ENCODE peak calls at places on chromosomes 11 and 22, in nine cellular contexts. One of them, this sample, is unnamed.

GRCh38 chr11:114820621-114821020 is 142.3 kb downstream of the NXPE2 start:
- DNase-seq in T-helper 9 cell: no peak
- DNase-seq in SW480: no peak
- DNase-seq in HFFc6: no peak
- DNase-seq in GM04503: no peak
- DNase-seq in NCI-H2081: no peak
- DNase-seq in cardiac muscle cell: no peak
- DNase-seq in stomach: no peak
- DNase-seq in caudate nucleus: no peak
- DNase-seq in this sample: no peak

GRCh38 chr11:73152086-73152853 is 10.2 kb upstream of the FCHSD2 start:
- DNase-seq in T-helper 9 cell: no peak
- DNase-seq in SW480: no peak
- DNase-seq in HFFc6: no peak
- DNase-seq in GM04503: no peak
- DNase-seq in NCI-H2081: no peak
- DNase-seq in cardiac muscle cell: no peak
- DNase-seq in stomach: peak
- DNase-seq in caudate nucleus: no peak
- DNase-seq in this sample: no peak

GRCh38 chr11:130162733-130163132 is 3.2 kb downstream of the ST14 start:
- DNase-seq in T-helper 9 cell: no peak
- DNase-seq in SW480: peak
- DNase-seq in HFFc6: no peak
- DNase-seq in GM04503: no peak
- DNase-seq in NCI-H2081: no peak
- DNase-seq in cardiac muscle cell: peak
- DNase-seq in stomach: no peak
- DNase-seq in caudate nucleus: no peak
- DNase-seq in this sample: no peak

GRCh38 chr11:23723861-23724260 is 773.0 kb upstream of the LUZP2 start:
- DNase-seq in T-helper 9 cell: no peak
- DNase-seq in SW480: no peak
- DNase-seq in HFFc6: no peak
- DNase-seq in GM04503: no peak
- DNase-seq in NCI-H2081: no peak
- DNase-seq in cardiac muscle cell: no peak
- DNase-seq in stomach: no peak
- DNase-seq in caudate nucleus: no peak
- DNase-seq in this sample: no peak

GRCh38 chr22:46084943-46085830 is 65.1 kb upstream of the PPARA start:
- DNase-seq in T-helper 9 cell: no peak
- DNase-seq in SW480: peak
- DNase-seq in HFFc6: no peak
- DNase-seq in GM04503: no peak
- DNase-seq in NCI-H2081: peak
- DNase-seq in cardiac muscle cell: no peak
- DNase-seq in stomach: peak
- DNase-seq in caudate nucleus: peak
- DNase-seq in this sample: no peak

GRCh38 chr11:117380676-117381075 is 53.0 kb downstream of the CEP164 start:
- DNase-seq in T-helper 9 cell: no peak
- DNase-seq in SW480: no peak
- DNase-seq in HFFc6: no peak
- DNase-seq in GM04503: no peak
- DNase-seq in NCI-H2081: no peak
- DNase-seq in cardiac muscle cell: no peak
- DNase-seq in stomach: no peak
- DNase-seq in caudate nucleus: no peak
- DNase-seq in this sample: no peak

GRCh38 chr22:23862103-23862502 is 4.4 kb downstream of the SLC2A11 start:
- DNase-seq in T-helper 9 cell: no peak
- DNase-seq in SW480: peak
- DNase-seq in HFFc6: peak
- DNase-seq in GM04503: no peak
- DNase-seq in NCI-H2081: peak
- DNase-seq in cardiac muscle cell: peak
- DNase-seq in stomach: no peak
- DNase-seq in caudate nucleus: no peak
- DNase-seq in this sample: peak

GRCh38 chr11:111344032-111344431 is 35.0 kb downstream of the POU2AF1 start:
- DNase-seq in T-helper 9 cell: no peak
- DNase-seq in SW480: no peak
- DNase-seq in HFFc6: peak
- DNase-seq in GM04503: peak
- DNase-seq in NCI-H2081: no peak
- DNase-seq in cardiac muscle cell: no peak
- DNase-seq in stomach: no peak
- DNase-seq in caudate nucleus: no peak
- DNase-seq in this sample: no peak

GRCh38 chr11:111731839-111732238 is 34.4 kb downstream of the PPP2R1B start:
- DNase-seq in T-helper 9 cell: no peak
- DNase-seq in SW480: no peak
- DNase-seq in HFFc6: no peak
- DNase-seq in GM04503: no peak
- DNase-seq in NCI-H2081: no peak
- DNase-seq in cardiac muscle cell: no peak
- DNase-seq in stomach: no peak
- DNase-seq in caudate nucleus: no peak
- DNase-seq in this sample: no peak

GRCh38 chr11:118572914-118573550 is 823 bp downstream of the ARCN1 start:
- DNase-seq in T-helper 9 cell: no peak
- DNase-seq in SW480: peak
- DNase-seq in HFFc6: peak
- DNase-seq in GM04503: no peak
- DNase-seq in NCI-H2081: no peak
- DNase-seq in cardiac muscle cell: no peak
- DNase-seq in stomach: no peak
- DNase-seq in caudate nucleus: no peak
- DNase-seq in this sample: peak

GRCh38 chr11:5380740-5381342 is 2.8 kb upstream of the OR51M1 start:
- DNase-seq in T-helper 9 cell: no peak
- DNase-seq in SW480: peak
- DNase-seq in HFFc6: peak
- DNase-seq in GM04503: no peak
- DNase-seq in NCI-H2081: peak
- DNase-seq in cardiac muscle cell: peak
- DNase-seq in stomach: peak
- DNase-seq in caudate nucleus: peak
- DNase-seq in this sample: peak

GRCh38 chr11:63505857-63506528 is at the start of gene LGALS12:
- DNase-seq in T-helper 9 cell: no peak
- DNase-seq in SW480: no peak
- DNase-seq in HFFc6: no peak
- DNase-seq in GM04503: no peak
- DNase-seq in NCI-H2081: no peak
- DNase-seq in cardiac muscle cell: no peak
- DNase-seq in stomach: no peak
- DNase-seq in caudate nucleus: no peak
- DNase-seq in this sample: no peak

GRCh38 chr11:103378931-103379330 is 269.7 kb downstream of the DYNC2H1 start:
- DNase-seq in T-helper 9 cell: no peak
- DNase-seq in SW480: no peak
- DNase-seq in HFFc6: no peak
- DNase-seq in GM04503: no peak
- DNase-seq in NCI-H2081: no peak
- DNase-seq in cardiac muscle cell: no peak
- DNase-seq in stomach: no peak
- DNase-seq in caudate nucleus: no peak
- DNase-seq in this sample: no peak

GRCh38 chr11:17646451-17647145 is 72.8 kb upstream of the MYOD1 start:
- DNase-seq in T-helper 9 cell: no peak
- DNase-seq in SW480: no peak
- DNase-seq in HFFc6: no peak
- DNase-seq in GM04503: no peak
- DNase-seq in NCI-H2081: no peak
- DNase-seq in cardiac muscle cell: no peak
- DNase-seq in stomach: no peak
- DNase-seq in caudate nucleus: no peak
- DNase-seq in this sample: no peak

GRCh38 chr11:57321996-57322880 is 2.5 kb downstream of the TNKS1BP1 start:
- DNase-seq in T-helper 9 cell: no peak
- DNase-seq in SW480: peak
- DNase-seq in HFFc6: peak
- DNase-seq in GM04503: peak
- DNase-seq in NCI-H2081: peak
- DNase-seq in cardiac muscle cell: peak
- DNase-seq in stomach: peak
- DNase-seq in caudate nucleus: peak
- DNase-seq in this sample: no peak

GRCh38 chr11:69297926-69298777 is 4.2 kb downstream of the MYEOV start:
- DNase-seq in T-helper 9 cell: peak
- DNase-seq in SW480: peak
- DNase-seq in HFFc6: peak
- DNase-seq in GM04503: peak
- DNase-seq in NCI-H2081: no peak
- DNase-seq in cardiac muscle cell: no peak
- DNase-seq in stomach: peak
- DNase-seq in caudate nucleus: no peak
- DNase-seq in this sample: no peak

GRCh38 chr11:118572075-118572913 is at the start of gene ARCN1:
- DNase-seq in T-helper 9 cell: peak
- DNase-seq in SW480: peak
- DNase-seq in HFFc6: peak
- DNase-seq in GM04503: no peak
- DNase-seq in NCI-H2081: peak
- DNase-seq in cardiac muscle cell: peak
- DNase-seq in stomach: peak
- DNase-seq in caudate nucleus: peak
- DNase-seq in this sample: peak

GRCh38 chr22:30947821-30948454 is 20.6 kb downstream of the MORC2 start:
- DNase-seq in T-helper 9 cell: no peak
- DNase-seq in SW480: peak
- DNase-seq in HFFc6: peak
- DNase-seq in GM04503: peak
- DNase-seq in NCI-H2081: no peak
- DNase-seq in cardiac muscle cell: peak
- DNase-seq in stomach: no peak
- DNase-seq in caudate nucleus: no peak
- DNase-seq in this sample: peak

GRCh38 chr11:45754746-45755145 is 50.2 kb upstream of the SLC35C1 start:
- DNase-seq in T-helper 9 cell: no peak
- DNase-seq in SW480: no peak
- DNase-seq in HFFc6: no peak
- DNase-seq in GM04503: no peak
- DNase-seq in NCI-H2081: no peak
- DNase-seq in cardiac muscle cell: no peak
- DNase-seq in stomach: no peak
- DNase-seq in caudate nucleus: no peak
- DNase-seq in this sample: no peak

GRCh38 chr11:29328961-29329441 is 687.8 kb downstream of the KCNA4 start:
- DNase-seq in T-helper 9 cell: no peak
- DNase-seq in SW480: peak
- DNase-seq in HFFc6: peak
- DNase-seq in GM04503: no peak
- DNase-seq in NCI-H2081: peak
- DNase-seq in cardiac muscle cell: peak
- DNase-seq in stomach: no peak
- DNase-seq in caudate nucleus: no peak
- DNase-seq in this sample: peak

GRCh38 chr11:17558916-17559315 is 11.9 kb downstream of the OTOG start:
- DNase-seq in T-helper 9 cell: no peak
- DNase-seq in SW480: no peak
- DNase-seq in HFFc6: no peak
- DNase-seq in GM04503: no peak
- DNase-seq in NCI-H2081: no peak
- DNase-seq in cardiac muscle cell: no peak
- DNase-seq in stomach: no peak
- DNase-seq in caudate nucleus: no peak
- DNase-seq in this sample: no peak

GRCh38 chr22:43921361-43921760 is 2.2 kb upstream of the PNPLA3 start:
- DNase-seq in T-helper 9 cell: no peak
- DNase-seq in SW480: peak
- DNase-seq in HFFc6: peak
- DNase-seq in GM04503: peak
- DNase-seq in NCI-H2081: no peak
- DNase-seq in cardiac muscle cell: no peak
- DNase-seq in stomach: no peak
- DNase-seq in caudate nucleus: peak
- DNase-seq in this sample: no peak

GRCh38 chr11:111540114-111540920 is at the start of gene LAYN:
- DNase-seq in T-helper 9 cell: no peak
- DNase-seq in SW480: no peak
- DNase-seq in HFFc6: no peak
- DNase-seq in GM04503: no peak
- DNase-seq in NCI-H2081: no peak
- DNase-seq in cardiac muscle cell: peak
- DNase-seq in stomach: peak
- DNase-seq in caudate nucleus: peak
- DNase-seq in this sample: peak

GRCh38 chr11:2202071-2202899 is 30.7 kb upstream of the TH start:
- DNase-seq in T-helper 9 cell: no peak
- DNase-seq in SW480: peak
- DNase-seq in HFFc6: no peak
- DNase-seq in GM04503: no peak
- DNase-seq in NCI-H2081: no peak
- DNase-seq in cardiac muscle cell: no peak
- DNase-seq in stomach: peak
- DNase-seq in caudate nucleus: no peak
- DNase-seq in this sample: no peak

GRCh38 chr22:50545522-50546325 is at the start of gene KLHDC7B:
- DNase-seq in T-helper 9 cell: no peak
- DNase-seq in SW480: peak
- DNase-seq in HFFc6: no peak
- DNase-seq in GM04503: no peak
- DNase-seq in NCI-H2081: no peak
- DNase-seq in cardiac muscle cell: no peak
- DNase-seq in stomach: no peak
- DNase-seq in caudate nucleus: no peak
- DNase-seq in this sample: no peak

GRCh38 chr11:65625628-65626342 is 10.2 kb downstream of the PCNX3 start:
- DNase-seq in T-helper 9 cell: peak
- DNase-seq in SW480: no peak
- DNase-seq in HFFc6: no peak
- DNase-seq in GM04503: no peak
- DNase-seq in NCI-H2081: peak
- DNase-seq in cardiac muscle cell: peak
- DNase-seq in stomach: peak
- DNase-seq in caudate nucleus: peak
- DNase-seq in this sample: peak

GRCh38 chr22:20803696-20804324 is 29.9 kb downstream of the SERPIND1 start:
- DNase-seq in T-helper 9 cell: no peak
- DNase-seq in SW480: no peak
- DNase-seq in HFFc6: peak
- DNase-seq in GM04503: no peak
- DNase-seq in NCI-H2081: peak
- DNase-seq in cardiac muscle cell: peak
- DNase-seq in stomach: peak
- DNase-seq in caudate nucleus: no peak
- DNase-seq in this sample: no peak

GRCh38 chr11:14065153-14065552 is 102.6 kb downstream of the SPON1 start:
- DNase-seq in T-helper 9 cell: no peak
- DNase-seq in SW480: no peak
- DNase-seq in HFFc6: no peak
- DNase-seq in GM04503: no peak
- DNase-seq in NCI-H2081: no peak
- DNase-seq in cardiac muscle cell: no peak
- DNase-seq in stomach: no peak
- DNase-seq in caudate nucleus: no peak
- DNase-seq in this sample: no peak

GRCh38 chr11:12842933-12843636 is 166.0 kb upstream of the RASSF10 start:
- DNase-seq in T-helper 9 cell: no peak
- DNase-seq in SW480: peak
- DNase-seq in HFFc6: no peak
- DNase-seq in GM04503: no peak
- DNase-seq in NCI-H2081: peak
- DNase-seq in cardiac muscle cell: peak
- DNase-seq in stomach: no peak
- DNase-seq in caudate nucleus: no peak
- DNase-seq in this sample: peak

GRCh38 chr11:128284634-128285033 is 302.7 kb downstream of the ETS1 start:
- DNase-seq in T-helper 9 cell: no peak
- DNase-seq in SW480: no peak
- DNase-seq in HFFc6: no peak
- DNase-seq in GM04503: no peak
- DNase-seq in NCI-H2081: no peak
- DNase-seq in cardiac muscle cell: no peak
- DNase-seq in stomach: no peak
- DNase-seq in caudate nucleus: no peak
- DNase-seq in this sample: no peak

GRCh38 chr11:818396-819128 is at the start of gene PNPLA2:
- DNase-seq in T-helper 9 cell: no peak
- DNase-seq in SW480: no peak
- DNase-seq in HFFc6: peak
- DNase-seq in GM04503: peak
- DNase-seq in NCI-H2081: no peak
- DNase-seq in cardiac muscle cell: no peak
- DNase-seq in stomach: peak
- DNase-seq in caudate nucleus: no peak
- DNase-seq in this sample: no peak